ENCODE peak calls at places on chromosomes 11 and 22, in six cellular contexts. K is fibroblast of mammary gland, Z is HFFc6, B is osteoblast, E is B cell, W is lung. A is an unnamed sample.

GRCh38 chr11:78323356-78323755 is 94.3 kb downstream of the GAB2 start:
- DNase-seq in Z (no peak), W (no peak), E (no peak), K (no peak), B (no peak), A (no peak)

GRCh38 chr22:43431821-43432554 is 20.2 kb downstream of the MPPED1 start:
- DNase-seq in B (peak), W (no peak), E (no peak), Z (no peak), K (no peak), A (no peak)

GRCh38 chr11:33062137-33062536 is 22.8 kb downstream of the TCP11L1 start:
- DNase-seq in Z (no peak), B (no peak), E (no peak), K (no peak), W (no peak), A (no peak)

GRCh38 chr11:62850911-62851806 is 11.8 kb upstream of the WDR74 start:
- DNase-seq in K (peak), Z (no peak), E (no peak), B (no peak), W (no peak), A (no peak)

GRCh38 chr11:47257518-47258316 is at the start of gene NR1H3:
- DNase-seq in Z (peak), B (peak), W (peak), E (no peak), K (peak), A (peak)

GRCh38 chr11:78085972-78086371 is 6.3 kb upstream of the NDUFC2 start:
- DNase-seq in B (no peak), E (no peak), K (no peak), W (no peak), Z (no peak), A (no peak)

GRCh38 chr11:72014761-72015320 is 16.1 kb downstream of the IL18BP start:
- DNase-seq in Z (no peak), E (no peak), B (peak), W (no peak), K (no peak), A (no peak)

GRCh38 chr22:46686221-46686872 is 51.7 kb downstream of the CERK start:
- DNase-seq in K (no peak), B (no peak), Z (no peak), W (no peak), E (no peak), A (no peak)

GRCh38 chr11:19607656-19608360 is 104.8 kb upstream of the NAV2 start:
- DNase-seq in Z (no peak), W (no peak), E (no peak), K (no peak), B (peak), A (peak)

GRCh38 chr22:17366830-17367229 is 2.4 kb upstream of the CECR2 start:
- DNase-seq in K (no peak), Z (no peak), W (no peak), B (no peak), E (no peak), A (no peak)

GRCh38 chr11:64357904-64358535 is 942 bp upstream of the RPS6KA4 start:
- DNase-seq in E (no peak), Z (no peak), B (peak), K (no peak), W (no peak), A (no peak)

GRCh38 chr11:58916637-58917036 is 22.7 kb upstream of the GLYATL1 start:
- DNase-seq in K (no peak), Z (no peak), B (no peak), E (no peak), W (no peak), A (no peak)

GRCh38 chr11:134854391-134854991 is 442.4 kb upstream of the B3GAT1 start:
- DNase-seq in B (no peak), W (no peak), E (no peak), Z (no peak), K (no peak), A (no peak)

GRCh38 chr22:28909375-28909774 is 26.0 kb downstream of the ZNRF3 start:
- DNase-seq in K (peak), E (no peak), W (no peak), Z (no peak), B (no peak), A (peak)

GRCh38 chr22:31337178-31337577 is 9.0 kb downstream of the PATZ1 start:
- DNase-seq in K (peak), E (no peak), B (no peak), W (no peak), Z (peak), A (no peak)

GRCh38 chr22:27724706-27725105 is 76.8 kb downstream of the MN1 start:
- DNase-seq in B (no peak), E (no peak), Z (no peak), K (no peak), W (no peak), A (no peak)
- TF ChIP-seq CTCF in B (no peak), E (no peak), Z (no peak), K (no peak), W (no peak), A (no peak)

GRCh38 chr11:35412285-35412684 is 7.1 kb downstream of the SLC1A2 start:
- DNase-seq in Z (no peak), W (no peak), B (peak), E (no peak), K (peak), A (peak)
- TF ChIP-seq CTCF in Z (peak), W (no peak), B (peak), E (peak), K (peak), A (peak)

GRCh38 chr11:125251956-125252355 is 87.4 kb downstream of the PKNOX2 start:
- DNase-seq in B (no peak), Z (no peak), W (no peak), K (no peak), E (no peak), A (no peak)
- TF ChIP-seq CTCF in B (no peak), Z (no peak), W (no peak), K (no peak), E (no peak), A (no peak)

GRCh38 chr11:113477321-113477720 is 2.1 kb upstream of the DRD2 start:
- DNase-seq in E (no peak), B (no peak), W (no peak), Z (no peak), K (no peak), A (no peak)
- TF ChIP-seq CTCF in E (no peak), B (no peak), W (no peak), Z (no peak), K (no peak), A (no peak)